ENCODE peak calls at places on chromosomes 2 and 18, in ten cellular contexts. One of them, this sample, is unnamed.

GRCh38 chr2:8786463-8786862 is 51.0 kb downstream of the KIDINS220 start:
- DNase-seq in Calu3: no peak
- DNase-seq in foreskin fibroblast: no peak
- DNase-seq in endodermal cell: no peak
- DNase-seq in astrocyte of the cerebellum: no peak
- DNase-seq in GM10248: no peak
- DNase-seq in esophagus squamous epithelium: no peak
- DNase-seq in left ventricle myocardium inferior: no peak
- DNase-seq in BE2C: no peak
- DNase-seq in nephron progenitor cell: no peak
- DNase-seq in this sample: no peak

GRCh38 chr2:158015428-158016076 is 86.1 kb upstream of the UPP2 start:
- DNase-seq in esophagus squamous epithelium: no peak
- DNase-seq in nephron progenitor cell: no peak
- DNase-seq in BE2C: no peak
- DNase-seq in left ventricle myocardium inferior: no peak
- DNase-seq in Calu3: no peak
- DNase-seq in GM10248: no peak
- DNase-seq in foreskin fibroblast: no peak
- DNase-seq in astrocyte of the cerebellum: no peak
- DNase-seq in endodermal cell: no peak
- DNase-seq in this sample: no peak

GRCh38 chr18:14124689-14125088 is 7.5 kb downstream of the ZNF519 start:
- DNase-seq in Calu3: no peak
- DNase-seq in BE2C: no peak
- DNase-seq in foreskin fibroblast: no peak
- DNase-seq in astrocyte of the cerebellum: no peak
- DNase-seq in endodermal cell: peak
- DNase-seq in nephron progenitor cell: no peak
- DNase-seq in esophagus squamous epithelium: no peak
- DNase-seq in left ventricle myocardium inferior: no peak
- DNase-seq in GM10248: no peak
- DNase-seq in this sample: no peak

GRCh38 chr2:160324161-160324768 is 124.2 kb upstream of the ITGB6 start:
- DNase-seq in Calu3: peak
- DNase-seq in left ventricle myocardium inferior: peak
- DNase-seq in endodermal cell: peak
- DNase-seq in foreskin fibroblast: peak
- DNase-seq in esophagus squamous epithelium: no peak
- DNase-seq in GM10248: peak
- DNase-seq in astrocyte of the cerebellum: peak
- DNase-seq in nephron progenitor cell: peak
- DNase-seq in BE2C: peak
- DNase-seq in this sample: peak

GRCh38 chr2:148645925-148646559 is 1.5 kb downstream of the EPC2 start:
- DNase-seq in foreskin fibroblast: peak
- DNase-seq in astrocyte of the cerebellum: peak
- DNase-seq in Calu3: peak
- DNase-seq in nephron progenitor cell: peak
- DNase-seq in GM10248: peak
- DNase-seq in endodermal cell: no peak
- DNase-seq in BE2C: peak
- DNase-seq in left ventricle myocardium inferior: no peak
- DNase-seq in esophagus squamous epithelium: no peak
- DNase-seq in this sample: no peak

GRCh38 chr2:106959975-106960632 is 74.1 kb upstream of the ST6GAL2 start:
- DNase-seq in left ventricle myocardium inferior: no peak
- DNase-seq in Calu3: no peak
- DNase-seq in endodermal cell: no peak
- DNase-seq in BE2C: no peak
- DNase-seq in nephron progenitor cell: no peak
- DNase-seq in astrocyte of the cerebellum: no peak
- DNase-seq in esophagus squamous epithelium: no peak
- DNase-seq in foreskin fibroblast: peak
- DNase-seq in GM10248: no peak
- DNase-seq in this sample: no peak

GRCh38 chr18:39523281-39523680 is 1957.7 kb upstream of the CELF4 start:
- DNase-seq in BE2C: no peak
- DNase-seq in esophagus squamous epithelium: no peak
- DNase-seq in Calu3: peak
- DNase-seq in left ventricle myocardium inferior: no peak
- DNase-seq in GM10248: no peak
- DNase-seq in astrocyte of the cerebellum: no peak
- DNase-seq in nephron progenitor cell: no peak
- DNase-seq in foreskin fibroblast: peak
- DNase-seq in endodermal cell: no peak
- DNase-seq in this sample: no peak

GRCh38 chr2:100011272-100011711 is 131.1 kb downstream of the AFF3 start:
- DNase-seq in nephron progenitor cell: no peak
- DNase-seq in GM10248: no peak
- DNase-seq in astrocyte of the cerebellum: peak
- DNase-seq in endodermal cell: no peak
- DNase-seq in BE2C: no peak
- DNase-seq in left ventricle myocardium inferior: no peak
- DNase-seq in Calu3: no peak
- DNase-seq in foreskin fibroblast: peak
- DNase-seq in esophagus squamous epithelium: no peak
- DNase-seq in this sample: no peak

GRCh38 chr2:25170888-25171287 is 2.5 kb upstream of the POMC start:
- DNase-seq in Calu3: no peak
- DNase-seq in left ventricle myocardium inferior: no peak
- DNase-seq in endodermal cell: no peak
- DNase-seq in nephron progenitor cell: no peak
- DNase-seq in GM10248: no peak
- DNase-seq in esophagus squamous epithelium: no peak
- DNase-seq in astrocyte of the cerebellum: no peak
- DNase-seq in foreskin fibroblast: no peak
- DNase-seq in BE2C: no peak
- DNase-seq in this sample: no peak

GRCh38 chr2:25169073-25169470 is 692 bp upstream of the POMC start:
- DNase-seq in GM10248: no peak
- DNase-seq in Calu3: no peak
- DNase-seq in nephron progenitor cell: no peak
- DNase-seq in astrocyte of the cerebellum: no peak
- DNase-seq in left ventricle myocardium inferior: no peak
- DNase-seq in esophagus squamous epithelium: no peak
- DNase-seq in endodermal cell: no peak
- DNase-seq in foreskin fibroblast: no peak
- DNase-seq in BE2C: no peak
- DNase-seq in this sample: no peak

GRCh38 chr2:25168256-25169072 is at the start of gene POMC:
- DNase-seq in left ventricle myocardium inferior: no peak
- DNase-seq in Calu3: peak
- DNase-seq in astrocyte of the cerebellum: no peak
- DNase-seq in nephron progenitor cell: peak
- DNase-seq in foreskin fibroblast: peak
- DNase-seq in esophagus squamous epithelium: no peak
- DNase-seq in GM10248: peak
- DNase-seq in BE2C: peak
- DNase-seq in endodermal cell: peak
- DNase-seq in this sample: no peak

GRCh38 chr2:25164526-25164925 is 3.9 kb downstream of the POMC start:
- DNase-seq in Calu3: no peak
- DNase-seq in left ventricle myocardium inferior: no peak
- DNase-seq in BE2C: no peak
- DNase-seq in GM10248: no peak
- DNase-seq in endodermal cell: peak
- DNase-seq in foreskin fibroblast: no peak
- DNase-seq in esophagus squamous epithelium: no peak
- DNase-seq in astrocyte of the cerebellum: peak
- DNase-seq in nephron progenitor cell: no peak
- DNase-seq in this sample: no peak

GRCh38 chr2:25165992-25166618 is 2.3 kb downstream of the POMC start:
- DNase-seq in foreskin fibroblast: no peak
- DNase-seq in endodermal cell: peak
- DNase-seq in GM10248: peak
- DNase-seq in astrocyte of the cerebellum: no peak
- DNase-seq in esophagus squamous epithelium: peak
- DNase-seq in BE2C: peak
- DNase-seq in nephron progenitor cell: peak
- DNase-seq in Calu3: peak
- DNase-seq in left ventricle myocardium inferior: no peak
- DNase-seq in this sample: no peak
- TF ChIP-seq CTCF in foreskin fibroblast: no peak
- TF ChIP-seq CTCF in endodermal cell: peak
- TF ChIP-seq CTCF in GM10248: peak
- TF ChIP-seq CTCF in astrocyte of the cerebellum: peak
- TF ChIP-seq CTCF in esophagus squamous epithelium: no peak
- TF ChIP-seq CTCF in BE2C: peak
- TF ChIP-seq CTCF in nephron progenitor cell: no peak
- TF ChIP-seq CTCF in Calu3: no peak
- TF ChIP-seq CTCF in left ventricle myocardium inferior: peak
- TF ChIP-seq CTCF in this sample: no peak

GRCh38 chr2:206159346-206160123 is at the start of the genes EEF1B2 and NDUFS1:
- DNase-seq in foreskin fibroblast: peak
- DNase-seq in nephron progenitor cell: peak
- DNase-seq in left ventricle myocardium inferior: peak
- DNase-seq in esophagus squamous epithelium: peak
- DNase-seq in BE2C: peak
- DNase-seq in astrocyte of the cerebellum: peak
- DNase-seq in endodermal cell: peak
- DNase-seq in GM10248: peak
- DNase-seq in Calu3: peak
- DNase-seq in this sample: peak

GRCh38 chr2:206160807-206161179 is 1.1 kb downstream of the EEF1B2 start:
- DNase-seq in GM10248: no peak
- DNase-seq in BE2C: no peak
- DNase-seq in foreskin fibroblast: no peak
- DNase-seq in left ventricle myocardium inferior: no peak
- DNase-seq in nephron progenitor cell: no peak
- DNase-seq in endodermal cell: no peak
- DNase-seq in astrocyte of the cerebellum: no peak
- DNase-seq in Calu3: no peak
- DNase-seq in esophagus squamous epithelium: no peak
- DNase-seq in this sample: no peak

GRCh38 chr2:206163251-206163880 is 3.7 kb downstream of the EEF1B2 start:
- DNase-seq in astrocyte of the cerebellum: no peak
- DNase-seq in Calu3: no peak
- DNase-seq in BE2C: no peak
- DNase-seq in foreskin fibroblast: no peak
- DNase-seq in endodermal cell: no peak
- DNase-seq in nephron progenitor cell: no peak
- DNase-seq in left ventricle myocardium inferior: no peak
- DNase-seq in esophagus squamous epithelium: no peak
- DNase-seq in GM10248: no peak
- DNase-seq in this sample: no peak

GRCh38 chr2:206160124-206160806 is 570 bp downstream of the EEF1B2 start:
- DNase-seq in endodermal cell: no peak
- DNase-seq in nephron progenitor cell: no peak
- DNase-seq in esophagus squamous epithelium: no peak
- DNase-seq in foreskin fibroblast: peak
- DNase-seq in GM10248: peak
- DNase-seq in BE2C: peak
- DNase-seq in left ventricle myocardium inferior: no peak
- DNase-seq in Calu3: peak
- DNase-seq in astrocyte of the cerebellum: no peak
- DNase-seq in this sample: no peak

DNA sequence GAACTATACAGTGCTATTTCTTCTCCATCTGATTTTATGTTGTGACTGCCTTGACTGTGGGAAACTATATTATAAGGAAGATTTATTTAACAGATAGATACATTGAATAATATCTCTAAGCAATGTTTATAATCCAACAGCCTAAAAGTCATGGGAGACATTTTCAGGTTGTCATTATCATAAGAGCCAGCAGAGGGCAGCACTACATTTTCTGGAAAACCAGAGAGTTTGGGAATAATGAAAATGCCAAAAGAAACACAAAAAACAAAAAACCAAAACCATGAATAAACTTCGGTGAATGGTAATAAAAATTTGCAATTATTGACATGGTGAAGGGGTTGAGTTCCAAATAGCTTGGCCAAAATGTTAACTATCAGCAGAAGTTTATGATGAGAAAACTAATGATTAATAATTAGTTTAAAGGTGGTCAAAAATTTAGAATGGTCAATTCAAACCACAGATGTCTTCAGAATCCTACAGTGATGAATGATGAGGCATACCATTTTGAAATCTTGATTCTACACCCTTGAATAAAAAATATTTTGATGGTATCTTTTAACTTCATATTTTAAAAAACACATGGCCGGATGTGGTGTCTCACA is 4.7 kb downstream of the EEF1B2 start:
- DNase-seq in Calu3: peak
- DNase-seq in endodermal cell: peak
- DNase-seq in nephron progenitor cell: peak
- DNase-seq in left ventricle myocardium inferior: no peak
- DNase-seq in esophagus squamous epithelium: no peak
- DNase-seq in foreskin fibroblast: peak
- DNase-seq in GM10248: no peak
- DNase-seq in astrocyte of the cerebellum: peak
- DNase-seq in BE2C: peak
- DNase-seq in this sample: no peak
- TF ChIP-seq CTCF in Calu3: peak
- TF ChIP-seq CTCF in endodermal cell: peak
- TF ChIP-seq CTCF in nephron progenitor cell: peak
- TF ChIP-seq CTCF in left ventricle myocardium inferior: peak
- TF ChIP-seq CTCF in esophagus squamous epithelium: peak
- TF ChIP-seq CTCF in foreskin fibroblast: peak
- TF ChIP-seq CTCF in GM10248: peak
- TF ChIP-seq CTCF in astrocyte of the cerebellum: peak
- TF ChIP-seq CTCF in BE2C: peak
- TF ChIP-seq CTCF in this sample: no peak

GRCh38 chr18:7623681-7624080 is 56.6 kb downstream of the PTPRM start:
- DNase-seq in foreskin fibroblast: no peak
- DNase-seq in esophagus squamous epithelium: no peak
- DNase-seq in Calu3: no peak
- DNase-seq in left ventricle myocardium inferior: no peak
- DNase-seq in endodermal cell: no peak
- DNase-seq in nephron progenitor cell: no peak
- DNase-seq in BE2C: no peak
- DNase-seq in astrocyte of the cerebellum: no peak
- DNase-seq in GM10248: no peak
- DNase-seq in this sample: no peak

GRCh38 chr18:7629416-7629815 is 62.3 kb downstream of the PTPRM start:
- DNase-seq in esophagus squamous epithelium: no peak
- DNase-seq in nephron progenitor cell: no peak
- DNase-seq in Calu3: no peak
- DNase-seq in astrocyte of the cerebellum: no peak
- DNase-seq in endodermal cell: no peak
- DNase-seq in left ventricle myocardium inferior: no peak
- DNase-seq in GM10248: no peak
- DNase-seq in BE2C: no peak
- DNase-seq in foreskin fibroblast: no peak
- DNase-seq in this sample: no peak

GRCh38 chr18:7626175-7626921 is 59.2 kb downstream of the PTPRM start:
- DNase-seq in endodermal cell: no peak
- DNase-seq in foreskin fibroblast: peak
- DNase-seq in nephron progenitor cell: no peak
- DNase-seq in left ventricle myocardium inferior: no peak
- DNase-seq in Calu3: no peak
- DNase-seq in esophagus squamous epithelium: no peak
- DNase-seq in BE2C: no peak
- DNase-seq in astrocyte of the cerebellum: no peak
- DNase-seq in GM10248: no peak
- DNase-seq in this sample: no peak

GRCh38 chr18:7624697-7625096 is 57.6 kb downstream of the PTPRM start:
- DNase-seq in left ventricle myocardium inferior: no peak
- DNase-seq in Calu3: no peak
- DNase-seq in endodermal cell: no peak
- DNase-seq in nephron progenitor cell: no peak
- DNase-seq in foreskin fibroblast: no peak
- DNase-seq in BE2C: no peak
- DNase-seq in astrocyte of the cerebellum: no peak
- DNase-seq in esophagus squamous epithelium: no peak
- DNase-seq in GM10248: no peak
- DNase-seq in this sample: no peak

DNA sequence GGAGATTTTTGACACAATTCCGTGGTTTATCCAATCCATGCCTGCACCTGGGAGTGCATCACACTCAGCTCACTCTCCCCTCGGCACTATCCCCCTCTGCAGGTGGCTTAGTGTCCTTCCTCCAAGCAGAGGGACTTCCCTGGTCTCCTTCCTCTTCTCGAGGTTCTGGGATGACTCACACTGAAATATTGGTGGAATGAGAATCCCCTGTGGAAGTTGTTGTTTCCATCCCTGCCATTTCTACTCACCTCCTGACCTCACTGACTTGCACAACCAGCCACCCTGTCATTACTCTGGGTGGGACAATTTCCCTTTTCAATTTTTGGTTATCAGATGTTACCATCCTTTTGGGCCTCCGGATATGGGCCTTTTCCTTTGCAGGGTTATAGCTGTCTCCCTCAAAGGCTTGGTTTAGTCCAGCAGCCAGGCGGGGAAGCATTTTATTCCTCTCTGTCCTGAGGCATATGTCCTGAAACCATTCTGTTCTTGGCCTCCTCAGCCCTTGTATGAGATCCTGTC is 59.9 kb downstream of the PTPRM start:
- DNase-seq in astrocyte of the cerebellum: peak
- DNase-seq in endodermal cell: peak
- DNase-seq in esophagus squamous epithelium: no peak
- DNase-seq in GM10248: no peak
- DNase-seq in BE2C: no peak
- DNase-seq in left ventricle myocardium inferior: no peak
- DNase-seq in nephron progenitor cell: no peak
- DNase-seq in foreskin fibroblast: peak
- DNase-seq in Calu3: peak
- DNase-seq in this sample: no peak
- TF ChIP-seq CTCF in astrocyte of the cerebellum: peak
- TF ChIP-seq CTCF in endodermal cell: peak
- TF ChIP-seq CTCF in esophagus squamous epithelium: no peak
- TF ChIP-seq CTCF in GM10248: no peak
- TF ChIP-seq CTCF in BE2C: no peak
- TF ChIP-seq CTCF in left ventricle myocardium inferior: peak
- TF ChIP-seq CTCF in nephron progenitor cell: no peak
- TF ChIP-seq CTCF in foreskin fibroblast: peak
- TF ChIP-seq CTCF in Calu3: peak
- TF ChIP-seq CTCF in this sample: no peak

GRCh38 chr2:85152895-85153294 is 19.7 kb downstream of the TCF7L1 start:
- DNase-seq in foreskin fibroblast: no peak
- DNase-seq in GM10248: no peak
- DNase-seq in BE2C: no peak
- DNase-seq in left ventricle myocardium inferior: no peak
- DNase-seq in Calu3: no peak
- DNase-seq in esophagus squamous epithelium: no peak
- DNase-seq in nephron progenitor cell: no peak
- DNase-seq in astrocyte of the cerebellum: no peak
- DNase-seq in endodermal cell: no peak
- DNase-seq in this sample: no peak

GRCh38 chr2:85154048-85154753 is 21.0 kb downstream of the TCF7L1 start:
- DNase-seq in GM10248: no peak
- DNase-seq in left ventricle myocardium inferior: no peak
- DNase-seq in BE2C: no peak
- DNase-seq in endodermal cell: no peak
- DNase-seq in foreskin fibroblast: no peak
- DNase-seq in esophagus squamous epithelium: no peak
- DNase-seq in Calu3: no peak
- DNase-seq in astrocyte of the cerebellum: no peak
- DNase-seq in nephron progenitor cell: no peak
- DNase-seq in this sample: no peak

GRCh38 chr2:85148190-85148589 is 15.0 kb downstream of the TCF7L1 start:
- DNase-seq in GM10248: no peak
- DNase-seq in esophagus squamous epithelium: no peak
- DNase-seq in left ventricle myocardium inferior: no peak
- DNase-seq in nephron progenitor cell: no peak
- DNase-seq in Calu3: no peak
- DNase-seq in endodermal cell: no peak
- DNase-seq in foreskin fibroblast: no peak
- DNase-seq in astrocyte of the cerebellum: no peak
- DNase-seq in BE2C: no peak
- DNase-seq in this sample: no peak

GRCh38 chr2:85156141-85156540 is 22.9 kb downstream of the TCF7L1 start:
- DNase-seq in GM10248: no peak
- DNase-seq in endodermal cell: no peak
- DNase-seq in astrocyte of the cerebellum: peak
- DNase-seq in esophagus squamous epithelium: no peak
- DNase-seq in left ventricle myocardium inferior: no peak
- DNase-seq in nephron progenitor cell: no peak
- DNase-seq in foreskin fibroblast: no peak
- DNase-seq in Calu3: no peak
- DNase-seq in BE2C: no peak
- DNase-seq in this sample: no peak

DNA sequence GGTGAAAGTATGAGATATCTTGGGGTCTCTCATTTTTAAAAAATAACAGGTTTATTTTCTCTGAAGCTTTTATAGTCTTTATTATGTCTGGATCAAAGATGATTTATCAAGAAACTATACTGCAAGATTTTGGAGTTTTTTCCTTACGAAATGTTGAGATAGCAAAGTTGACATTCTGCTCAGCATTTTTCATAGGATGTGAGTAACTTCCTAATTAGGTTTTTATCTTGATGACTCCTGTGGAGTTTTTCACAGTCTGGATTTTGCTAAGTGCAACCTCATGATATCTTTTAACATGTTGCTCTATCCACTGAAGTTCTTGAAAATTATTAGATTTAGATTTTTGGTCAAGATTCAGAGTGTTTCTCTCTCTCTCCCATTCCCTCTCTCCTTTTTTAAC is 17.8 kb downstream of the TCF7L1 start:
- DNase-seq in esophagus squamous epithelium: no peak
- DNase-seq in astrocyte of the cerebellum: no peak
- DNase-seq in Calu3: no peak
- DNase-seq in nephron progenitor cell: no peak
- DNase-seq in endodermal cell: no peak
- DNase-seq in left ventricle myocardium inferior: no peak
- DNase-seq in GM10248: no peak
- DNase-seq in BE2C: no peak
- DNase-seq in foreskin fibroblast: no peak
- DNase-seq in this sample: no peak
- TF ChIP-seq CTCF in esophagus squamous epithelium: no peak
- TF ChIP-seq CTCF in astrocyte of the cerebellum: no peak
- TF ChIP-seq CTCF in Calu3: no peak
- TF ChIP-seq CTCF in nephron progenitor cell: no peak
- TF ChIP-seq CTCF in endodermal cell: no peak
- TF ChIP-seq CTCF in left ventricle myocardium inferior: no peak
- TF ChIP-seq CTCF in GM10248: no peak
- TF ChIP-seq CTCF in BE2C: no peak
- TF ChIP-seq CTCF in foreskin fibroblast: no peak
- TF ChIP-seq CTCF in this sample: no peak

This sample was measured in omental fat pad.